ENCODE peak calls at places on chromosomes 11 and 22, in eight cellular contexts. P is neuronal stem cell; U is SJSA1; T is mesenchymal stem cell; Z is CD8-positive, alpha-beta memory T cell; E is tibial nerve; J is left ventricle myocardium inferior; Y is trophoblast cell. D is an unnamed sample.

GRCh38 chr11:33946930-33947329 is 55.1 kb upstream of the LMO2 start:
- DNase-seq in Z (no peak), Y (no peak), P (no peak), U (no peak), T (no peak), E (no peak), J (no peak), D (no peak)

GRCh38 chr11:125532668-125533067 is 36.6 kb upstream of the FEZ1 start:
- DNase-seq in Y (peak), U (no peak), J (no peak), P (no peak), E (no peak), Z (no peak), T (no peak), D (no peak)

GRCh38 chr22:46736705-46737104 is 1.3 kb downstream of the CERK start:
- DNase-seq in T (no peak), U (no peak), J (no peak), Y (no peak), E (no peak), P (no peak), Z (no peak), D (peak)

GRCh38 chr11:10696797-10697620 is 3.5 kb upstream of the IRAG1 start:
- DNase-seq in E (no peak), Y (no peak), Z (no peak), P (no peak), T (no peak), U (no peak), J (no peak), D (no peak)

GRCh38 chr22:39725351-39726035 is 154.9 kb downstream of the CACNA1I start:
- DNase-seq in E (no peak), Y (no peak), T (no peak), J (no peak), U (no peak), P (no peak), Z (no peak), D (no peak)

GRCh38 chr11:10454902-10455631 is at the start of gene AMPD3:
- DNase-seq in T (peak), E (no peak), Z (no peak), J (no peak), Y (peak), P (no peak), U (peak), D (no peak)

GRCh38 chr22:38657248-38657909 is 941 bp downstream of the CBY1 start:
- DNase-seq in E (no peak), T (peak), Y (no peak), U (no peak), Z (peak), P (no peak), J (no peak), D (no peak)

GRCh38 chr11:36296925-36297604 is 977 bp downstream of the PRR5L start:
- DNase-seq in J (no peak), Z (no peak), P (no peak), T (peak), U (peak), Y (peak), E (no peak), D (no peak)

GRCh38 chr22:49772692-49773091 is 55.0 kb downstream of the BRD1 start:
- DNase-seq in Y (no peak), J (no peak), E (no peak), U (no peak), P (no peak), Z (no peak), T (no peak), D (peak)

GRCh38 chr11:65488273-65489058 is 10.4 kb upstream of the MALAT1 start:
- DNase-seq in E (no peak), Y (peak), J (no peak), Z (no peak), U (peak), T (peak), P (no peak), D (peak)

GRCh38 chr11:90124946-90125345 is 9.5 kb upstream of the NAALAD2 start:
- DNase-seq in Y (peak), E (no peak), P (no peak), Z (no peak), T (no peak), J (no peak), U (no peak), D (no peak)

GRCh38 chr11:119376197-119376847 is 5.2 kb downstream of the USP2 start:
- DNase-seq in E (no peak), P (no peak), J (peak), T (no peak), Y (no peak), U (no peak), Z (no peak), D (peak)

GRCh38 chr11:11972148-11972547 is 36.3 kb downstream of the DKK3 start:
- DNase-seq in T (no peak), J (peak), Y (no peak), U (no peak), E (no peak), Z (no peak), P (no peak), D (no peak)
- H3K27ac ChIP-seq in T (no peak), J (peak), Y (no peak), U (no peak), E (peak), Z (no peak), P (no peak), D (no peak)

GRCh38 chr11:93515438-93515837 is 27.8 kb downstream of the SMCO4 start:
- DNase-seq in U (no peak), P (no peak), Y (no peak), Z (no peak), T (no peak), J (no peak), E (no peak), D (no peak)
- H3K27ac ChIP-seq in U (no peak), P (peak), Y (no peak), Z (no peak), T (no peak), J (peak), E (no peak), D (no peak)

GRCh38 chr11:12108875-12109453 is 1.4 kb upstream of the MICAL2 start:
- DNase-seq in P (no peak), E (no peak), Y (no peak), J (no peak), U (no peak), Z (no peak), T (no peak), D (no peak)
- H3K27ac ChIP-seq in P (no peak), E (no peak), Y (no peak), J (no peak), U (no peak), Z (no peak), T (no peak), D (no peak)

GRCh38 chr11:46288451-46288850 is 11.0 kb downstream of the CREB3L1 start:
- DNase-seq in T (no peak), J (no peak), P (no peak), U (no peak), Z (no peak), E (no peak), Y (no peak), D (no peak)

GRCh38 chr11:46285173-46285572 is 7.7 kb downstream of the CREB3L1 start:
- DNase-seq in P (no peak), J (no peak), U (no peak), Z (no peak), Y (no peak), E (no peak), T (no peak), D (no peak)

GRCh38 chr11:46281374-46281831 is 3.9 kb downstream of the CREB3L1 start:
- DNase-seq in T (peak), J (no peak), U (peak), E (no peak), Y (no peak), Z (no peak), P (no peak), D (peak)

GRCh38 chr11:46286789-46287188 is 9.3 kb downstream of the CREB3L1 start:
- DNase-seq in Y (no peak), T (no peak), E (no peak), U (no peak), J (no peak), P (no peak), Z (no peak), D (no peak)

DNA sequence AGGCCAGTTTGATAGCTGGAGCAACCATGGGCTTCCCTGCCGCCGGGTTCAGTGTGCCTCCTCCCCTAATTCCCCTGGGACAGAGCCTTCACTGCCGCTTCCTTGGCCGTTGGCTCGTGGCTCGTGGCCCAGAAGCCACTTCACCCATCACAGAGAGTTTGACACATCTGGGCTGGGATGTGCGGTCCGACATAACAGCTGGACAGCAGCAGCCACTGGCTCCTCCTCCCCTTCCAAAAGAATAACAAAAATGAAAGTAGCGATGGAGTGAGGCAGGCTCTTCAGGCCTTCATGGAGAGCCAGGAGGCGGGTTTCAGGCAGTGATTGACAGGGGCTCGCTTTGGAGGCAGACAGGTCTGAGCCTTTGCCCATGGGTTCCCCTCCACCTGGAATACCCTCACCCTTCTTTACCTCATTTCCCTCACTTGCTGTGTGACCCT is 8.2 kb downstream of the CREB3L1 start:
- DNase-seq in Z (no peak), J (peak), P (no peak), T (peak), U (no peak), Y (no peak), E (no peak), D (peak)
- H3K27ac ChIP-seq in Z (no peak), J (peak), P (no peak), T (no peak), U (no peak), Y (peak), E (no peak), D (peak)

GRCh38 chr22:30605449-30606110 is 1.4 kb upstream of the TCN2 start:
- DNase-seq in Z (peak), Y (peak), U (peak), T (peak), E (no peak), J (peak), P (no peak), D (no peak)
- H3K27ac ChIP-seq in Z (no peak), Y (no peak), U (no peak), T (no peak), E (peak), J (peak), P (peak), D (no peak)

GRCh38 chr22:42961815-42962214 is 53.1 kb downstream of the PACSIN2 start:
- DNase-seq in Z (no peak), J (no peak), Y (no peak), E (no peak), T (no peak), P (no peak), U (no peak), D (no peak)
- H3K27ac ChIP-seq in Z (no peak), J (peak), Y (no peak), E (no peak), T (no peak), P (no peak), U (no peak), D (peak)

DNA sequence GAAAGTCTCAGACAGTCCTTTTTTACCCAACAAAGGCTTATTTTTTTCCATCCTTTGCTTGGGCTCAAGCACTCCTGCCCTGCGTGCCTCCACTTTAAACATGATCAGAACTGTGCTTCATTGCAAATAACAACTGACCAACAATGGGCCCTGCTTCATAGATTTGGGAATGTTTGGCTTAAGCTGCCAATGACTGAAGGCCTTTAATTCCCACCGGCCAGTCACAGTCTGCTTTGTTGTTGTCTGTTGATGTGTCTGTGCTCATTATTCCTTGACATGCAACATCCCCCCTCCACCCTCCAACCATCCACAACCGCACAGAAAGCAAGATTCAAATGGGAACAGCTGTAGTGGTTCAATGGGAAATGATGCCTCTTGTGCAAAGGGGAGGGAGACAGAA is 23.1 kb downstream of the PAX6 start:
- DNase-seq in J (no peak), Z (no peak), U (no peak), P (peak), Y (no peak), T (no peak), E (no peak), D (no peak)
- H3K27ac ChIP-seq in J (no peak), Z (no peak), U (no peak), P (peak), Y (no peak), T (no peak), E (no peak), D (no peak)

D was measured in kidney.